ENCODE peak calls at places on chromosome 12, in four cellular contexts. L is A549, Z is fibroblast of villous mesenchyme, J is AG09309. W is an unnamed sample.

GRCh38 chr12:132438726-132439125 is 51.2 kb upstream of the FBRSL1 start:
- DNase-seq in L (no peak), Z (no peak), J (no peak), W (no peak)

GRCh38 chr12:116282371-116283286 is 5.1 kb upstream of the MED13L start:
- DNase-seq in L (no peak), Z (peak), J (no peak), W (no peak)

GRCh38 chr12:40152783-40153383 is 47.0 kb upstream of the SLC2A13 start:
- DNase-seq in L (peak), Z (peak), J (peak), W (peak)

GRCh38 chr12:117486840-117487659 is 125.6 kb upstream of the NOS1 start:
- DNase-seq in L (peak), Z (peak), J (no peak), W (no peak)

GRCh38 chr12:62736596-62736995 is 198.4 kb downstream of the PPM1H start:
- DNase-seq in L (peak), Z (no peak), J (no peak), W (no peak)

GRCh38 chr12:116595186-116595585 is 36.0 kb downstream of the MAP1LC3B2 start:
- DNase-seq in L (no peak), Z (no peak), J (peak), W (no peak)

GRCh38 chr12:46089414-46090162 is 99.2 kb upstream of the SCAF11 start:
- DNase-seq in L (no peak), Z (no peak), J (no peak), W (no peak)

GRCh38 chr12:66662729-66663128 is 16.1 kb downstream of the GRIP1 start:
- DNase-seq in L (no peak), Z (no peak), J (no peak), W (peak)

GRCh38 chr12:111270128-111270651 is 98.7 kb downstream of the PHETA1 start:
- DNase-seq in L (no peak), Z (no peak), J (no peak), W (no peak)

GRCh38 chr12:3073438-3074255 is 3.5 kb upstream of the TSPAN9 start:
- DNase-seq in L (peak), Z (peak), J (peak), W (peak)

GRCh38 chr12:43551271-43551970 is 582 bp downstream of the ADAMTS20 start:
- DNase-seq in L (no peak), Z (no peak), J (no peak), W (no peak)
- H3K4me3 ChIP-seq in L (no peak), Z (no peak), J (peak), W (peak)

GRCh38 chr12:9064201-9064814 is 51.4 kb downstream of the A2M start:
- DNase-seq in L (peak), Z (peak), J (peak), W (peak)
- TF ChIP-seq CTCF in L (peak), Z (peak), J (peak), W (peak)

GRCh38 chr12:110073049-110073831 is 24.9 kb upstream of the C12orf76 start:
- DNase-seq in L (no peak), Z (no peak), J (no peak), W (no peak)
- H3K4me3 ChIP-seq in L (no peak), Z (peak), J (peak), W (peak)

DNA sequence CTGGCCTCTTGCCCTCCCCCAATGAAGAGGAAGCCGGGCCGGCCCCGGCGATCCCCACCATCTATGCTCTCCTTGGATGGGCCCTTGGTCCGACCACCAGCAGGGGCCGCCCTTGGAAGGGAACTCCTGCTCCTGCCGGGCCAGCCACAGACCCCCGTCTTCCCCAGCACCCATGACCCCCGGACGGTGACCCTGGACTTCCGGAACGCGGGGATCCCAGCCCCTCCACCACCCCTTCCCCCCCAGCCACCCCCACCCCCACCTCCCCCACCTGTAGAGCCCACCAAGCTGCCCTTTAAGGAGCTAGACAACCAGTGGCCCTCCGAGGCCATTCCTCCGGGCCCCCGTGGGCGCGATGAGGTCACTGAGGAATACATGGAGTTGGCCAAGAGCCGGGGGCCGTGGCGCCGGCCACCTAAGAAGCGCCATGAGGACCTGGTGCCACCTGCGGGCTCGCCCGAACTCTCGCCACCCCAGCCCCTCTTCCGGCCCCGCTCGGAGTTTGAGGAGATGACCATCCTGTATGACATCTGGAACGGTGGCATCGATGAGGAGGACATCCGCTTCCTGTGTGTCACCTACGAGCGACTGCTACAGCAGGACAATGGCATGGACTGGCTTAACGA is 19.4 kb downstream of the SETD1B start:
- DNase-seq in L (no peak), Z (no peak), J (no peak), W (no peak)
- TF ChIP-seq CTCF in L (peak), Z (peak), J (peak), W (peak)

GRCh38 chr12:53502983-53503728 is 2.1 kb downstream of the TARBP2 start:
- DNase-seq in L (no peak), Z (no peak), J (no peak), W (no peak)

GRCh38 chr12:53500776-53501614 is at the start of gene TARBP2:
- DNase-seq in L (peak), Z (peak), J (peak), W (peak)

GRCh38 chr12:53501615-53502181 is 615 bp downstream of the TARBP2 start:
- DNase-seq in L (no peak), Z (no peak), J (no peak), W (no peak)

GRCh38 chr12:53504004-53504920 is 3.0 kb downstream of the NPFF start:
- DNase-seq in L (no peak), Z (no peak), J (no peak), W (no peak)

DNA sequence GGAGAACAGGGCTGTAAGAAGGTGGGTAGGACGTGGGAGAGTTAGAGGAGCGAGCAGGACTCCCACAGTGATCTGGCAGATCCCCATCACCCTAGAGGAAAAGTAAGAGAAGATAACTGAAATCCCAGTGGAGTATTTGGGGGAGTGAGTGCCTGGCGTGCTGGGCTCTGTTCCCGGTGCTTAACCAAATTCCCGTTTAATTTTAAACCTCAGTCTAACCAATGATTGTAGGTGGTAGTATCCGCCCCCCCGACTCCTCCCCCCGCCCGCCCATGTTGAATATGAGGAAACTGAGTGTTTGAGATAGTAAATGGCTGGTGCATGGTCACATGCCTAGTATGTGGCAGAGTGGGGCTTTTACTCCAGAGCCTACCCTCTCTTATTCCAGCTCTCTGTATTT is 1.2 kb downstream of the TARBP2 start:
- DNase-seq in L (no peak), Z (peak), J (no peak), W (no peak)
- H3K4me3 ChIP-seq in L (peak), Z (peak), J (peak), W (no peak)

DNA sequence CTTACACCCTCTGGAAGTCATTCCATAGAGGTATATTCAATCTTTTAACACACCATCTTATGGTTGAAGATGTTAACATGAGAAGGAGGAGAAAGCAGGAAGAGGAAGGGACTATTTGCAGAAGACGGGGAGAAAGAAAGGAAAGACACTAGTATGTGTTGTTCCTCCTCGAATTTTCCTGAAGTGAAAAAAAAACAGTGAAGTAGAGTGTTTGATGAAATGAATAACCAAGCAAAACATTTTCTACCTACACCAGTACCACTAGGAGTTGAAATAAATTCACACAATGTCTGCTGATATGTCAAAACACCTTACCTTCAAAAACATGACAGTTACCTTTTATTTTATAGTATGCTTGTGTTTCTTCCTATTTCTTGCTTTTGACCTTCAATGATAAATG is 1.4 kb upstream of the CNOT2 start:
- DNase-seq in L (no peak), Z (no peak), J (no peak), W (no peak)
- TF ChIP-seq CTCF in L (no peak), Z (no peak), J (no peak), W (no peak)

DNA sequence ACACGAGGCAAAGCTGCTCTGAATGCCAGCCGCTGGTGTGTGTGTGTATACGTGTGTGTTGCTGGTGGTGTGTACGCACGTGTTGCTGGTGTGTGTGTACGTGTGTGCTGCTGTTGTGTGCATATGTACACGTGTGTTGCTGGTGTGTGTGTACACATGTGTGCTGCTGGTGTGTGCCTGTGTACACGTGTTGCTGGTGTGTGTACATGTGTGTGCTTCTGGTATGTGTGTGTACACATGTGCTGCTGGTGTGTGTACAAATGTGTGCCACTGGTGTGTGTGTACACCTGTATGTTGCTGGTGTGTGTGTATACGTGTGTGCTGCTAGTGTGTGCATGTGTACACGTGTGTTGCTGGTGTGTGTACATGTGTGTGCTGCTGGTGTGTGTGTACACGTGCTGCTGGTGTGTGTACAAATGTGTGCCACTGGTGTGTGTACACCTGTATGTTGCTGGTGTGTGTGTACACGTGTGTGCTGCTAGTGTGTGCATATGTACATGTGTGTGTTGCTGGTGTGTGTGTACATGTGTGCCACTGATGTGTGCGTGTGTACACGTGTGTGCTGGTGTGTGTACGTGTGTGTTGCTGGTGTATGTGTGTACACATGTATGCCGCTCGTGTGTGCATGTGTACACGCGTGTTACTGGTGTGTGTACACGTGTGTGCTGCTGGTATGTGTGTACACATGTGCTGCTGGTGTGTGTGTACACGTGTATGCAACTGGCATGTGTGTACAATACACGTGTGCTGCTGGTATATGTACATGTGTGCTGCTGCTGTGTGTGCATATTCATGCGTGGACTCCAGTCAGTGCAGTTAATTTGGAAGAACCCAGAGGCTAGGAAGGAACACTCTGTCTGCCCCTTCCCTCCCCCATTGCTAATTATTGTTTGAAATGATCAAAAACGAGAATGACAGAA is 47.2 kb downstream of the CACNA2D4 start:
- DNase-seq in L (no peak), Z (no peak), J (no peak), W (no peak)
- H3K4me3 ChIP-seq in L (no peak), Z (no peak), J (no peak), W (no peak)

DNA sequence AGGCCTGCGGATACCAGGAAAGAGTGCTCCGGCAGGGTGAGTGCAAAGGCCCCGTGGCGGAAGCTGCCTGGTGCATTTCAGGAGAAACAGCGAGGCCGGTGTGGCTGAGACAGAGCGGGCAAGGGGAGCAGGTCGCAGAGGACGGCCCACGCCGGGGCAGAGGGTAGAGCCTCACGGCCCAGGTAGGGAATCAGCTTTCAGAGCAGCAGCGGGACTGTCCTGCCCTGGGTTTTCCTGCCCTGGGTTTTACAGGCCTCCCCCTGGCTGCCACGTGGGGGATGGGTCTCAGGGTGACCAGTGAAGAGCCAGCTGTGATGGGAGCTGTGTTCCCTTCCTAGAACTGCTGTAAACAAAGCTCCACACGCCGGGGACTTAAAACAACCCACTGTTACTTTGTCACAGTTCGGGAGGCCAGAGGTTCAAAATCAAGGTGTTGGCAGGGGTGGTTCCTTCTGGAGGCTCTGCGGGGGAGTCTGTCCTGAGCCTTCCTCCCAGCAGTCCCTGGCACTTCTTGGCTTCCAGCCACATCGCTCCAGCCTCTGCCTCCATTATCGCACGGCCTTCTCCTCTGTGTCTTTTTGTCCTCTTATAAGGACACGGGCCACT is 10.4 kb downstream of the NCOR2 start:
- DNase-seq in L (no peak), Z (peak), J (no peak), W (no peak)
- TF ChIP-seq CTCF in L (no peak), Z (peak), J (no peak), W (no peak)

DNA sequence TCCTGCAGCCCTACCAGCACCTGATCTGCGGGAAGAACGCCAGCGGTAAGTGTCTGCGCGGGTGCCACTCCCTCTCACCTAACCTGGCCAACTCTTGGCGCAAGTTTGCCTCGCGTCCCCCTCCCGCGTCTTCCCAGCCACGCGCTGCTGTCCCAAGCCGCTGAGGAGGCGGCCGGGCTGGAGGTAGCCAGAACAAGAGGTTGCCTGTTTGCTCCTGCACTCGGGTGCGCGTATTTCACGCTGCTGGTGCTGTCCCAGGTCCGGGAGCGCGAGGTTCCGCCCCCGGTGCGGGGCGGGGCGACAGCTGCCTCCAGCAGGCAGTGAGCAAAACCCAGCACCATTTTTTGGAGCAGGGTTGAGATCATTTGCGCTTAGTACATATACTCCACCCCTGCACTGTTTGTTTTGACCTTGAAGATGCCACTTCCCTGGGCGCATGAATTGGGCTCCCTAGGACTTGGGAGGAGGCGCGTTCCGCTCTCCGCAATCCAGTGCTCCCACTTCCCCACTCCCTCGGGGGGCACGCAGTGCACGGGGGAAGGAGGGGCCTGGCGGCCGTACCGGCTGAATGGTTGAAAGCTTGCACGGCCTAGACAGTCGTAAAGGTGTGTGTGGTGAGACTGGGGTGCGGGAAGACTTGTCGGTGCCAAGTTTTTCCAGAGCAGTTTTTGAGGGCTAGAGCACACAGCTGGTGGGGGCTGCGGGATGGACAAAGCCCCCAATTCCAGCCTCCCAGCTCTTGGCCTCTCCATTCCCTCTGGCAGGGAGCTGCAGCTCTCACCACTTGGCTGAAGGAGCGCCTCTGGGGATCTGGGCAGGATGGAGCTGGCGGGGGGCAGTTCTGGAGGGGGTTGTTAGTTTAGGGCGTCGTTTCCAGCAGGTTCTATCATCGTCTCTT is 226.9 kb upstream of the CRY1 start:
- DNase-seq in L (peak), Z (peak), J (no peak), W (peak)
- H3K4me3 ChIP-seq in L (peak), Z (peak), J (peak), W (peak)

GRCh38 chr12:89861086-89861485 is 152.4 kb upstream of the ATP2B1 start:
- DNase-seq in L (peak), Z (no peak), J (no peak), W (peak)
- TF ChIP-seq CTCF in L (no peak), Z (no peak), J (no peak), W (no peak)

W was measured in choroid plexus epithelial cell.